ENCODE peak calls at places on chromosomes 12 and 14, in five cellular contexts. One of them, this sample, is unnamed.

GRCh38 chr14:22382955-22383354 is 206.1 kb downstream of the DAD1 start:
- DNase-seq in sigmoid colon: no peak
- DNase-seq in transverse colon: no peak
- DNase-seq in prostate gland: no peak
- DNase-seq in GM23338: no peak
- DNase-seq in this sample: no peak

GRCh38 chr12:74365178-74365964 is 172.3 kb upstream of the ATXN7L3B start:
- DNase-seq in GM23338: peak; percentile 66
- DNase-seq in sigmoid colon: no peak
- DNase-seq in prostate gland: no peak
- DNase-seq in transverse colon: no peak
- DNase-seq in this sample: peak; percentile 7

GRCh38 chr14:50978888-50979287 is 34.6 kb upstream of the PYGL start:
- DNase-seq in prostate gland: no peak
- DNase-seq in transverse colon: no peak
- DNase-seq in GM23338: no peak
- DNase-seq in sigmoid colon: no peak
- DNase-seq in this sample: no peak

GRCh38 chr14:74843653-74844052 is 32.3 kb downstream of the PROX2 start:
- DNase-seq in transverse colon: no peak
- DNase-seq in prostate gland: no peak
- DNase-seq in sigmoid colon: no peak
- DNase-seq in GM23338: no peak
- DNase-seq in this sample: no peak

GRCh38 chr14:73494593-73494992 is 3.9 kb downstream of the RIOX1 start:
- DNase-seq in transverse colon: no peak
- DNase-seq in prostate gland: no peak
- DNase-seq in GM23338: no peak
- DNase-seq in sigmoid colon: peak; percentile 38
- DNase-seq in this sample: no peak

GRCh38 chr14:65290830-65291229 is 121.7 kb upstream of the FUT8 start:
- DNase-seq in sigmoid colon: no peak
- DNase-seq in GM23338: no peak
- DNase-seq in transverse colon: no peak
- DNase-seq in prostate gland: no peak
- DNase-seq in this sample: no peak

GRCh38 chr14:54354968-54355641 is 41.7 kb upstream of the CDKN3 start:
- DNase-seq in transverse colon: no peak
- DNase-seq in GM23338: no peak
- DNase-seq in prostate gland: no peak
- DNase-seq in sigmoid colon: no peak
- DNase-seq in this sample: no peak

GRCh38 chr14:84825481-84825880 is 704.5 kb upstream of the FLRT2 start:
- DNase-seq in transverse colon: no peak
- DNase-seq in sigmoid colon: no peak
- DNase-seq in prostate gland: no peak
- DNase-seq in GM23338: no peak
- DNase-seq in this sample: no peak

GRCh38 chr12:89470741-89471504 is 53.7 kb downstream of the GALNT4 start:
- DNase-seq in prostate gland: no peak
- DNase-seq in GM23338: peak; percentile 73
- DNase-seq in transverse colon: no peak
- DNase-seq in sigmoid colon: no peak
- DNase-seq in this sample: peak; percentile 33

GRCh38 chr12:210277-211141 is 3.4 kb downstream of the SLC6A12 start:
- DNase-seq in transverse colon: no peak
- DNase-seq in sigmoid colon: no peak
- DNase-seq in prostate gland: no peak
- DNase-seq in GM23338: no peak
- DNase-seq in this sample: no peak

GRCh38 chr12:98422359-98422758 is 93.0 kb upstream of the TMPO start:
- DNase-seq in transverse colon: no peak
- DNase-seq in prostate gland: no peak
- DNase-seq in sigmoid colon: no peak
- DNase-seq in GM23338: no peak
- DNase-seq in this sample: no peak

GRCh38 chr14:66395300-66395699 is 90.9 kb upstream of the CCDC196 start:
- DNase-seq in prostate gland: no peak
- DNase-seq in GM23338: peak; percentile 31
- DNase-seq in transverse colon: no peak
- DNase-seq in sigmoid colon: no peak
- DNase-seq in this sample: no peak

GRCh38 chr14:90808759-90809529 is 7.3 kb downstream of the TTC7B start:
- DNase-seq in GM23338: no peak
- DNase-seq in sigmoid colon: no peak
- DNase-seq in prostate gland: no peak
- DNase-seq in transverse colon: no peak
- DNase-seq in this sample: no peak

GRCh38 chr14:70808402-70809237 is 693 bp downstream of the MAP3K9 start:
- DNase-seq in GM23338: peak; percentile 71
- DNase-seq in sigmoid colon: peak; percentile 62
- DNase-seq in transverse colon: peak; percentile 60
- DNase-seq in prostate gland: peak; percentile 22
- DNase-seq in this sample: no peak

GRCh38 chr14:43483415-43483814 is 1023.7 kb downstream of the FSCB start:
- DNase-seq in sigmoid colon: no peak
- DNase-seq in prostate gland: no peak
- DNase-seq in transverse colon: no peak
- DNase-seq in GM23338: no peak
- DNase-seq in this sample: no peak

DNA sequence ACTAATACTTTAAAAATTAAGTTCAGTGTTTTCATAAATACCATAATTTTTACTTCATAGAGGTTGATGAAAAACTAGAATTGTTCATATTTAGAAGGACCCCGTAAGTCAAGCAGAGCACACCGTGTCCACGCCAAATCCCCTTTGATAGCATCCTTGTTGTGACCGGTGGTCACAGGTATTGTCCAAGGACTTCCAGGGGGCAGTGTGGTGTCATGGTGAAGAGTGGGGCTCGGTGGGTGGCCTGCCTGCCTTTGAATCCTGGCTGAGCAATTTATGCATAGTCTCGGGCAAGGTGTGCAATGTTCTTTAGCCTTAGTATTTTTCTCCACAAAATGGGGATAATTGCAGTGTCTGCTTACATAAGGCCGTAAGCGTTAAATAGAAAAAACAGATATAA is 169.9 kb downstream of the KTN1 start:
- DNase-seq in GM23338: no peak
- DNase-seq in transverse colon: no peak
- DNase-seq in sigmoid colon: no peak
- DNase-seq in prostate gland: no peak
- DNase-seq in this sample: no peak
- TF ChIP-seq CTCF in GM23338: peak; percentile 23
- TF ChIP-seq CTCF in transverse colon: no peak
- TF ChIP-seq CTCF in sigmoid colon: no peak
- TF ChIP-seq CTCF in prostate gland: no peak
- TF ChIP-seq CTCF in this sample: no peak

DNA sequence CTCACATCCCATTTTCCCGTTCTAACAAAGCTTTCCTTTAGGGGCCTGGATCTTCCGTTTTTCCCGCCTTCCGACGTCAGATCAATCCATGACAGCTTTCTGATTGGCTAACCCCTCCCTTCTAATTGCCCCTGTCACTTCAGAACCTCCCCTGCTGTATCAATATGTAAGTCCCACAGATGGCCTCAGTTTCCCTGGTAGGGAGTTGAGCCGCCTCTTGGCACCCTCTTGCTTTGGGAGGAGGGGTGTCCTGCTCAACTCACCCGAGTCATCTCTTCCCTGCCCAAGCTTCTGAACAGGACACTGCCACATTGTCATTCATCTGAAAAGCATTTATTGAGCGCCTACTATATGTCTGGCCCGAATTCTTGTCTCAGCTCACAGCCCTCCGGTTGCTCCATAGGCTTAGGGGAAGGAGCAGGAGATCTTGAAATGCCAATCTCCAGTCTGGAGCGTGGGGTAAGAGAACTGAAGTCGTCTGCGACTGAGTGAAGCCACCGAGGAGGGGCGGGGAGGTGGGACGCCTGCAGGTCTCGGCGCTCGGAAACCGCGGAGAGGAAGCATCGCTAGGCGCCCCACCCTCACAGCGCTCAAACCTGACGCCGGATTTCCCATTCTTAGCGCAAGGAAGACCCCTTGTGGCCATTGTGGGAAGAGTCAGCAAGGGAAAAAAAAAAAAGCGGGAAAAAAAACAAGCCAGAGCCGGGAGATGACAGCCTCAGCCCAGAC is 28.0 kb upstream of the SMUG1 start:
- DNase-seq in GM23338: peak; percentile 98
- DNase-seq in sigmoid colon: peak; percentile 84
- DNase-seq in prostate gland: peak; percentile 48
- DNase-seq in transverse colon: peak; percentile 78
- DNase-seq in this sample: peak; percentile 67
- TF ChIP-seq POLR2AphosphoS5 in GM23338: no peak
- TF ChIP-seq POLR2AphosphoS5 in sigmoid colon: no peak
- TF ChIP-seq POLR2AphosphoS5 in prostate gland: peak; percentile 44
- TF ChIP-seq POLR2AphosphoS5 in transverse colon: no peak
- TF ChIP-seq POLR2AphosphoS5 in this sample: no peak

GRCh38 chr12:56953314-56953713 is 4.1 kb downstream of the RDH16 start:
- DNase-seq in transverse colon: no peak
- DNase-seq in sigmoid colon: no peak
- DNase-seq in GM23338: no peak
- DNase-seq in prostate gland: no peak
- DNase-seq in this sample: no peak

GRCh38 chr12:56943878-56944277 is 9.7 kb upstream of the SDR9C7 start:
- DNase-seq in GM23338: no peak
- DNase-seq in transverse colon: no peak
- DNase-seq in sigmoid colon: no peak
- DNase-seq in prostate gland: no peak
- DNase-seq in this sample: no peak

GRCh38 chr12:56948881-56949280 is 8.5 kb downstream of the RDH16 start:
- DNase-seq in GM23338: no peak
- DNase-seq in prostate gland: no peak
- DNase-seq in transverse colon: no peak
- DNase-seq in sigmoid colon: no peak
- DNase-seq in this sample: no peak

GRCh38 chr12:56951582-56952339 is 5.6 kb downstream of the RDH16 start:
- DNase-seq in transverse colon: no peak
- DNase-seq in prostate gland: no peak
- DNase-seq in sigmoid colon: no peak
- DNase-seq in GM23338: no peak
- DNase-seq in this sample: no peak

DNA sequence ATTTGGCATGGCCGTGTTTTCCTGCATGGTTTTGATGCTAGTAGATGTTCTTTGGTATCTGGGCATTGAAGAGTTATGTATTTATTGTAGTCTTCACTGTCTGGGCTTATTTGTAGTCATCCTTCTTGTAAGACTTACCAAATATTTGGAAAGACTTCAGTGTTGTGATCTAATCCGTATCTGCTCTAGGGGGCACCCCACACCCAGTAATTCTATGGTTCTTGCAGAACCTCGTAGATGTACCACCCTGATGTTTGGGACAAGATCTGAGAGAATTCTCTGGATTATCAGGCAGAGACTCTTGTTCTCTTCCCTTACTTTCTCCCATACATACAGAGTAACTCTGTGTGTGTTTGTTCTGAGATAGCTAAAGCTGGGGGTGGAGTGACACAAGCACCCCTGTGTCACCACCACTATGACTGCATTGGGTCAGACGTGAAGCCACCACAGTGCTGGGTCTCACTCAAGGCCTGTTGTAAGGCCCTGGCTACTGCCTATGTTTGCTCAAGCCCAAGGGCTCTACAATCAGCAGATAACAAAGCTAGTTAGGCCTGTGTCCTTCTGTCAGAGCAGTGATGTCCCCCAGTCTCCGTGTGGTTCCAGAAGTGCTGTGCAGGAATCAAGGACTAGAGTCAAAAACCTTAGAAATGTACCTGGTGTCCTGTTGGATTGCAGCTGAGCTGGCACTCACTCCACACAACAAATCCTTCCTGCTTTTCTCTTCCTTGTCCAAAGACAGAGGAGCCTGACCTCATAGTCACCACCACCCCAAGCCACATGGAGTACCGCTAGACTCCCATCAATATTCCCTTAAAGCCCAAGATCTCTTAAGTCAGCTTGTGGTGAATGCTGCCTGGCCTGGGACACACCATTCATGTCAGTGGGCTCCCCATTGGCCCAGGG is 9.5 kb downstream of the RDH16 start:
- DNase-seq in transverse colon: no peak
- DNase-seq in prostate gland: no peak
- DNase-seq in sigmoid colon: no peak
- DNase-seq in GM23338: peak; percentile 40
- DNase-seq in this sample: no peak
- TF ChIP-seq CTCF in transverse colon: no peak
- TF ChIP-seq CTCF in prostate gland: no peak
- TF ChIP-seq CTCF in sigmoid colon: no peak
- TF ChIP-seq CTCF in GM23338: peak; percentile 43
- TF ChIP-seq CTCF in this sample: no peak

DNA sequence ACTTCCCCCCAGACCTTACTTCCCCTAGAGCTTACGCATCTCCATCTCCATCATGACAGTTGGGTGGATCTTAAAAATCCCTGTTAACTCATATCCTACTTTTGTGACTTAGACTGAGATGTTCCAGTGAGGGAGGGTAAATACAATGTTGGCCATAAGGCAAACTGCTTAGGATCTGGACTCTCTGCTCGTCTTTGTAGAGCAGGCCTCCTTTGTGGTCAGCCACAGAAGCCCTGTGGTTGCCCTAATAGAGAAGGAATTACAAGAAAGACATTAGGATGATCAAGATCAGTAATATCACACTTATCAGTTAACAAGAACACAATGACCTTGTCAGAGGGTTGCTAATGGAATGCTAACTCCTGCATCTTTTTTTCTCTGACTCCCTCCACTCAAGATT is 52.0 kb downstream of the TMEM132C start:
- DNase-seq in transverse colon: no peak
- DNase-seq in sigmoid colon: no peak
- DNase-seq in GM23338: no peak
- DNase-seq in prostate gland: no peak
- DNase-seq in this sample: no peak
- TF ChIP-seq POLR2AphosphoS5 in transverse colon: no peak
- TF ChIP-seq POLR2AphosphoS5 in sigmoid colon: no peak
- TF ChIP-seq POLR2AphosphoS5 in GM23338: no peak
- TF ChIP-seq POLR2AphosphoS5 in prostate gland: no peak
- TF ChIP-seq POLR2AphosphoS5 in this sample: no peak

GRCh38 chr14:89418976-89419375 is 1.9 kb upstream of the FOXN3 start:
- DNase-seq in transverse colon: no peak
- DNase-seq in GM23338: no peak
- DNase-seq in sigmoid colon: peak; percentile 49
- DNase-seq in prostate gland: no peak
- DNase-seq in this sample: no peak
- TF ChIP-seq CTCF in transverse colon: no peak
- TF ChIP-seq CTCF in GM23338: no peak
- TF ChIP-seq CTCF in sigmoid colon: no peak
- TF ChIP-seq CTCF in prostate gland: no peak
- TF ChIP-seq CTCF in this sample: no peak